ENCODE peak calls at places on chromosome 2, in nine cellular contexts. D is OCI-LY7, V is activated B cell treated with CpG ODN at 0.5 μM for 24 hours, Y is GM13976, N is glutamatergic neuron, O is AG10803, L is natural killer cell, P is fibroblast of pulmonary artery, B is hepatocyte. A is an unnamed sample.
A peak's percentile ranks its signal among the peaks of the same experiment; 100 is the strongest.

GRCh38 chr2:200257570-200257969 is 48.9 kb upstream of the SPATS2L start:
- DNase-seq in N (no peak), L (no peak), P (no peak), D (no peak), V (no peak), O (no peak), Y (no peak), B (no peak), A (no peak)

GRCh38 chr2:80854831-80855230 is 550.3 kb upstream of the LRRTM1 start:
- DNase-seq in V (no peak), B (no peak), Y (no peak), D (no peak), P (no peak), L (no peak), N (no peak), O (no peak), A (no peak)

GRCh38 chr2:204727368-204727767 is 182.1 kb downstream of the PARD3B start:
- DNase-seq in N (no peak), Y (no peak), P (no peak), D (no peak), B (no peak), O (no peak), V (no peak), L (no peak), A (no peak)

GRCh38 chr2:70715161-70715985 is 52.6 kb downstream of the ADD2 start:
- DNase-seq in O (no peak), D (no peak), Y (no peak), P (no peak), L (no peak), V (no peak), N (no peak), B (no peak), A (no peak)

GRCh38 chr2:156199588-156199987 is 132.9 kb downstream of the NR4A2 start:
- DNase-seq in B (no peak), Y (no peak), N (no peak), L (no peak), O (no peak), V (no peak), P (no peak), D (no peak), A (no peak)

GRCh38 chr2:88765154-88765948 is 73.9 kb downstream of the RPIA start:
- DNase-seq in D (peak; percentile 94), B (no peak), O (peak; percentile 6), L (no peak), V (peak; percentile 46), N (peak; percentile 68), Y (peak; percentile 61), P (peak; percentile 10), A (no peak)

GRCh38 chr2:143123911-143124310 is 5.3 kb upstream of the ARHGAP15 start:
- DNase-seq in L (no peak), B (no peak), Y (no peak), V (no peak), P (no peak), N (no peak), O (no peak), D (no peak), A (no peak)

GRCh38 chr2:105644174-105644980 is 100.3 kb upstream of the NCK2 start:
- DNase-seq in L (no peak), B (no peak), V (no peak), Y (no peak), D (no peak), N (no peak), O (peak; percentile 49), P (no peak), A (no peak)

GRCh38 chr2:58146707-58147106 is 94.4 kb downstream of the FANCL start:
- DNase-seq in Y (no peak), V (no peak), P (peak; percentile 35), B (no peak), N (no peak), D (no peak), O (no peak), L (no peak), A (no peak)

GRCh38 chr2:26678026-26678425 is 14.5 kb upstream of the KCNK3 start:
- DNase-seq in V (no peak), D (no peak), B (no peak), O (peak; percentile 18), Y (no peak), P (no peak), N (no peak), L (no peak), A (no peak)

GRCh38 chr2:205424326-205424725 is 258.0 kb upstream of the NRP2 start:
- DNase-seq in N (no peak), O (no peak), D (no peak), B (peak; percentile 12), P (no peak), Y (no peak), L (no peak), V (no peak), A (no peak)

GRCh38 chr2:230158468-230158867 is 61.3 kb downstream of the SP110 start:
- DNase-seq in Y (no peak), B (no peak), N (no peak), D (no peak), V (no peak), O (no peak), L (no peak), P (no peak), A (no peak)

GRCh38 chr2:215238485-215239098 is 73.3 kb upstream of the ATIC start:
- DNase-seq in N (no peak), L (no peak), V (no peak), P (peak; percentile 4), Y (no peak), B (no peak), O (peak; percentile 18), D (no peak), A (no peak)

GRCh38 chr2:102049756-102050443 is 58.1 kb downstream of the IL1R2 start:
- DNase-seq in Y (no peak), N (no peak), D (no peak), O (peak; percentile 81), L (no peak), B (no peak), P (peak; percentile 76), V (no peak), A (no peak)

GRCh38 chr2:54673501-54673998 is 49.9 kb upstream of the EML6 start:
- DNase-seq in O (peak; percentile 70), V (no peak), P (peak; percentile 93), N (no peak), D (no peak), L (no peak), B (no peak), Y (peak; percentile 50), A (no peak)

DNA sequence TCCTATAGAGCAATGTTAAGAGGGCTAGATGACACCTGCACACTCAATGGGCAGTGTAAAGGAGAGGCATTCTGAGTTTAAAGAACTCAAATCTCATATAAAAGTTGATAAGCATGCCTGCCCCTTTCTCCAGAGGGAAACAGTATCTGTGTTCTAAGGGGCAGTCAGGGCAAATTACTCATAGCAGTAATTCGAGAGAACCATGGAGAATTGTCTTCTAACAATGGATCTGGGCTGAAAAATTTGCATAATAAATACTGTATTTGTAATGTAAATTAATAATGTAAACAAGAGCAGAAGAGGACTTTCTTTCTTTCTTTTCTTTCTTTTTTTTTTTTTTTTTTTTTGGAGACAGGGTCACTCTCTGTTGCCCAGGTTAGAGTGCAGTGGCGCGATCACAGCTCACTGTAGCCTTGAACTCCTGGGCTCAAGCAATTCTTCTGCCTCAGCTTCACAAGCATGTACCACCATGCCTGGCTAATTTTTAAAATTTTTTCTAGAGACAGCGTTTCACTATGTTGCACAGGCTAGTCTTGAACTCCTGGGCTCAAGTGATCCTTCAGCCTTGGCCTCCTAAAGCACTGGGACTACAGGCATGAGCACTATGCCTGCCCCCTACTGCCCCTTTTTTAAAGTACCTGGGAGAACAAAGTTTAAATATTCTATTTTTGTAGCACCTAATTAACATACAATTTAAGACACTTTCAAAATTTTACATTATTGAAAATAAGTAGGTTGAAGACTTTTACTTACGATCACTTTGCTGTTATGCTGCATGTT is 70.6 kb downstream of the OTX1 start:
- DNase-seq in L (no peak), V (no peak), D (no peak), B (no peak), O (no peak), P (no peak), N (no peak), Y (no peak), A (no peak)
- TF ChIP-seq CTCF in L (no peak), V (no peak), D (peak; percentile 22), B (no peak), O (no peak), P (no peak), N (no peak), Y (no peak), A (no peak)

DNA sequence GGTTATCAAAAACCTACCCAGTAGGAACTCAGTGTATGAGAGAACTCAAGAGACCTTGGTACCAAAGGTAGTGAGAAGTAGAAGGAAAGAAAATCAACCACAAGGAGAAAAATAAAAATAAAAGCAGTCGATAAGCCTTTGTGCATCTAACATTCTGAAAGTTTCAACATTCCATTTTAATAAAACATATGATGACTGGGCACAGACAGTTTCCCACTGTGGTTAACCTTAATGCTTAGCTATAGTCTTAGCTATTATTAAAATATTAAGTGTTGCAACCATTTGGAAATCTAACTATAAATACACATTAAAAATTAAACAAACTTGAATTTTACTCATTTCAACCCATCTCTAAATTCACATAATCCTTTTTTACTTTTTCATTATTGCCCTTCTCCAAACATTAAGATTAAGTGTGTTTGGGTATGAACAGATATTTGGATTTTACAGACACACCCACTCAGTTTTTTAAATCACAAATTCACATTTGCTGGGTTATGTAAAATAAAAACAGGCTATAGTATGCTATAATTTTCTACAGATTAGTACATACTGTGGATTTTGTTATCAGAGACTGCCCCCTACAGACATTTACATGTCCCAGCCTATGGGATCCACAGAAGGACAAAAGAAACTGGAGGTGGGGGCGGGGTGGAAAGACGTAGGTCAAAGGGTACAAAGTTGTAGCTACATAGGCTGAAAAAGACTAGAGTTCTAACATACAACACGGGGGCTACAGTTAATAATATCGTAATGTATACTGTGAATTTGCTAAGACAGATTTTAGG is 32.8 kb downstream of the SRBD1 start:
- DNase-seq in Y (no peak), B (peak; percentile 20), N (peak; percentile 18), D (peak; percentile 43), O (peak; percentile 51), P (peak; percentile 62), L (no peak), V (no peak), A (no peak)
- TF ChIP-seq CTCF in Y (peak; percentile 7), B (peak; percentile 36), N (peak; percentile 57), D (peak; percentile 80), O (peak; percentile 55), P (peak; percentile 50), L (peak; percentile 32), V (no peak), A (peak; percentile 70)

GRCh38 chr2:45024600-45025291 is 15.5 kb upstream of the SIX2 start:
- DNase-seq in O (peak; percentile 90), P (peak; percentile 94), L (no peak), Y (no peak), D (peak; percentile 47), N (no peak), V (no peak), B (peak; percentile 48), A (no peak)
- TF ChIP-seq CTCF in O (peak; percentile 31), P (peak; percentile 14), L (no peak), Y (no peak), D (peak; percentile 67), N (no peak), V (no peak), B (no peak), A (no peak)

DNA sequence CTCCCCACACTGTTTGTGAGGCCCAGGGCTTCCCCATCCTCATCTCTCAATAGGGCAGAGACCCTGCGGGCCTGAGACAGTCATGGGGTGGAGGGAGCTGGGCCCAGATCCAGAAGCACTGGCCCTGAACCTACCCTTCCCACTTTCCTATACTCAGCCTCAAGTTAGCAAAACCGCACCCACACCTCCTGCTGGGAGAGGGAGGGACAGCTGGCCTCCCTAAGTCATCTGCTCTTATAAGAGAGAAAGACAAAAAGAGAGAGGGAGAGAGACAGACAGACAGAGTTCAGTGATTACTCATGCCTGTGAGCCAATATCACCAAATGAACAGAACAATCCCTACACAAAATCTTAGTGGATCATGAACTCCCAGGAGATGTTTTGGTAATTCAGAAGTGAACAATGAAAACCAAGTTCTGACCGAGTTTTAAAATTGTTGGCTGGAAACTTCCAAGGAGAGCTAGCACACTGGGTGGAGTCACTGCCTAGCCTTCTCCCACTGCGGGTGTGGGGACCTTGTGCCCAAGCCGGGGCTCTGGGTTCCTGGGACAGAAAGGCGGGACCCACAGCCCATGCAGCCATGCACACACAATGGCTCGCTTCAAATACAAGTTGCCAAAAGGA is 130.5 kb downstream of the PXDN start:
- DNase-seq in P (peak; percentile 77), O (peak; percentile 35), V (no peak), L (no peak), Y (no peak), D (no peak), B (no peak), N (no peak), A (peak; percentile 20)
- TF ChIP-seq CTCF in P (peak; percentile 12), O (peak; percentile 15), V (no peak), L (no peak), Y (no peak), D (no peak), B (no peak), N (no peak), A (no peak)